ENCODE peak calls at places on chromosomes 5 and 9, in four cellular contexts. N, P, D and B are unnamed samples.

GRCh38 chr5:176381423-176381822 is 7.0 kb downstream of the NOP16 start:
- DNase-seq in N (no peak), P (no peak), D (no peak), B (no peak)

GRCh38 chr5:55308254-55308836 is 556 bp downstream of the MTREX start:
- DNase-seq in N (no peak), P (peak), D (peak), B (peak)

GRCh38 chr9:14530301-14530700 is 162.9 kb downstream of the ZDHHC21 start:
- DNase-seq in N (no peak), P (no peak), D (no peak), B (no peak)

GRCh38 chr5:17255471-17256016 is 38.1 kb downstream of the BASP1 start:
- DNase-seq in N (no peak), P (no peak), D (no peak), B (no peak)

GRCh38 chr5:179292681-179293080 is 52.6 kb downstream of the ADAMTS2 start:
- DNase-seq in N (no peak), P (no peak), D (no peak), B (no peak)

GRCh38 chr5:16791036-16791705 is 144.9 kb downstream of the MYO10 start:
- DNase-seq in N (no peak), P (peak), D (peak), B (peak)

GRCh38 chr5:132220476-132220875 is 7.2 kb downstream of the P4HA2 start:
- DNase-seq in N (no peak), P (no peak), D (no peak), B (no peak)

GRCh38 chr5:115262066-115262404 is 642 bp downstream of the PGGT1B start:
- DNase-seq in N (no peak), P (peak), D (peak), B (peak)

GRCh38 chr5:56409331-56410190 is 176.4 kb upstream of the ANKRD55 start:
- DNase-seq in N (no peak), P (no peak), D (no peak), B (peak)

GRCh38 chr5:83095973-83096539 is 18.7 kb downstream of the XRCC4 start:
- DNase-seq in N (no peak), P (peak), D (peak), B (peak)

GRCh38 chr5:138635268-138635667 is 60.1 kb upstream of the HSPA9 start:
- DNase-seq in N (no peak), P (no peak), D (no peak), B (no peak)

GRCh38 chr5:138963763-138964371 is 88.7 kb upstream of the LRRTM2 start:
- DNase-seq in N (no peak), P (peak), D (no peak), B (no peak)

GRCh38 chr9:109963079-109963478 is 183.1 kb downstream of the PALM2AKAP2 start:
- DNase-seq in N (no peak), P (no peak), D (no peak), B (no peak)

GRCh38 chr9:88954073-88954472 is 37.2 kb upstream of the S1PR3 start:
- DNase-seq in N (no peak), P (no peak), D (no peak), B (no peak)

GRCh38 chr5:150209020-150209635 is 19.3 kb downstream of the SLC6A7 start:
- DNase-seq in N (no peak), P (no peak), D (no peak), B (peak)

GRCh38 chr9:13952906-13953305 is 361.0 kb downstream of the NFIB start:
- DNase-seq in N (no peak), P (no peak), D (no peak), B (no peak)

GRCh38 chr5:143874312-143874711 is 62.4 kb downstream of the HMHB1 start:
- DNase-seq in N (no peak), P (no peak), D (no peak), B (no peak)

GRCh38 chr5:15501057-15501791 is 1.2 kb downstream of the FBXL7 start:
- DNase-seq in N (peak), P (no peak), D (no peak), B (peak)

GRCh38 chr5:14296533-14297331 is 153.6 kb downstream of the TRIO start:
- DNase-seq in N (no peak), P (no peak), D (no peak), B (no peak)

GRCh38 chr9:135047026-135047350 is 40.5 kb upstream of the OLFM1 start:
- DNase-seq in N (no peak), P (no peak), D (no peak), B (no peak)

GRCh38 chr9:5446451-5447236 is 3.7 kb upstream of the CD274 start:
- DNase-seq in N (no peak), P (no peak), D (no peak), B (no peak)

GRCh38 chr9:131500939-131501541 is 1.7 kb upstream of the POMT1 start:
- DNase-seq in N (no peak), P (no peak), D (no peak), B (no peak)

GRCh38 chr9:129640871-129641750 is 840 bp downstream of the ASB6 start:
- DNase-seq in N (no peak), P (no peak), D (no peak), B (no peak)

GRCh38 chr9:117681827-117682226 is 22.4 kb upstream of the TLR4 start:
- DNase-seq in N (no peak), P (no peak), D (no peak), B (no peak)

GRCh38 chr5:52356311-52356918 is 431.3 kb upstream of the ITGA1 start:
- DNase-seq in N (no peak), P (no peak), D (no peak), B (peak)

GRCh38 chr5:38789777-38790176 is 56.0 kb upstream of the OSMR start:
- DNase-seq in N (no peak), P (no peak), D (no peak), B (no peak)

GRCh38 chr5:170863646-170864045 is 1.8 kb downstream of the RANBP17 start:
- DNase-seq in N (no peak), P (no peak), D (no peak), B (no peak)

GRCh38 chr5:52809884-52810283 is 22.2 kb downstream of the ITGA1 start:
- DNase-seq in N (no peak), P (no peak), D (no peak), B (no peak)

GRCh38 chr9:90974007-90974406 is 172.4 kb downstream of the SYK start:
- DNase-seq in N (no peak), P (no peak), D (no peak), B (no peak)

GRCh38 chr9:91978739-91979414 is 28.8 kb upstream of the ROR2 start:
- DNase-seq in N (peak), P (no peak), D (peak), B (peak)

GRCh38 chr9:17578911-17579793 is at the start of gene SH3GL2:
- DNase-seq in N (peak), P (no peak), D (no peak), B (peak)

GRCh38 chr5:109454726-109455505 is 45.1 kb upstream of the PJA2 start:
- DNase-seq in N (no peak), P (no peak), D (no peak), B (no peak)

DNA sequence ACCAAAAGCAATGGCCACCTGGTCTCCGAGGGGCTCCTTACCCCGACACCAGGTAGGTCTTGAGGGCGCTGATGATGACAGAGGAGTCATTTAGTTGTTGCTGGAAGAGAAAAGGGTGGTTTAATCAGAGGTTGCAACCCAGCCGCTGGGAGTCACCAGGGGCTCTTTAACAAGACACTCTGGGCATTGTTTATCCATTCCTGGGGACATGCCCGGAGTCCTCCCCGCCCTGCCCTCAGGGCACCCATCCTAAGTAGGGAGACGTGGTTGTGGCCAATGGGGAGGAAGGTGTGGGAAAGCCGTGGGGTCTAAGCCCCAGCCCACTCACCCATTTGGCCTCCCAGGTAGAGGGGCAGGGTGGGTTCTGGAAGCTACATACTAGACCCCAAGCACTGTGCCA is 3.1 kb downstream of the PTGES2 start:
- DNase-seq in N (no peak), P (no peak), D (no peak), B (no peak)
- TF ChIP-seq NR3C1 in N (no peak), P (no peak), D (no peak), B (no peak)

GRCh38 chr9:18700714-18701113 is 226.8 kb downstream of the ADAMTSL1 start:
- DNase-seq in N (no peak), P (no peak), D (no peak), B (no peak)

GRCh38 chr9:18694959-18695668 is 221.2 kb downstream of the ADAMTSL1 start:
- DNase-seq in N (no peak), P (no peak), D (no peak), B (no peak)

GRCh38 chr9:18703086-18703750 is 229.3 kb downstream of the ADAMTSL1 start:
- DNase-seq in N (no peak), P (no peak), D (no peak), B (no peak)

GRCh38 chr9:18699749-18700148 is 225.8 kb downstream of the ADAMTSL1 start:
- DNase-seq in N (no peak), P (no peak), D (no peak), B (no peak)
- TF ChIP-seq NR3C1 in N (no peak), P (no peak), D (no peak), B (no peak)

GRCh38 chr9:114386886-114387677 is 700 bp downstream of the AKNA start:
- DNase-seq in N (no peak), P (no peak), D (no peak), B (no peak)

GRCh38 chr9:114390952-114391351 is 3.2 kb upstream of the AKNA start:
- DNase-seq in N (no peak), P (no peak), D (no peak), B (no peak)

GRCh38 chr9:114387678-114388431 is at the start of gene AKNA:
- DNase-seq in N (peak), P (no peak), D (no peak), B (no peak)

GRCh38 chr9:114388764-114389375 is 1.1 kb upstream of the AKNA start:
- DNase-seq in N (no peak), P (no peak), D (no peak), B (no peak)

GRCh38 chr9:114389612-114390368 is 2.0 kb upstream of the AKNA start:
- DNase-seq in N (no peak), P (no peak), D (no peak), B (no peak)
- TF ChIP-seq NR3C1 in N (no peak), P (no peak), D (no peak), B (no peak)

DNA sequence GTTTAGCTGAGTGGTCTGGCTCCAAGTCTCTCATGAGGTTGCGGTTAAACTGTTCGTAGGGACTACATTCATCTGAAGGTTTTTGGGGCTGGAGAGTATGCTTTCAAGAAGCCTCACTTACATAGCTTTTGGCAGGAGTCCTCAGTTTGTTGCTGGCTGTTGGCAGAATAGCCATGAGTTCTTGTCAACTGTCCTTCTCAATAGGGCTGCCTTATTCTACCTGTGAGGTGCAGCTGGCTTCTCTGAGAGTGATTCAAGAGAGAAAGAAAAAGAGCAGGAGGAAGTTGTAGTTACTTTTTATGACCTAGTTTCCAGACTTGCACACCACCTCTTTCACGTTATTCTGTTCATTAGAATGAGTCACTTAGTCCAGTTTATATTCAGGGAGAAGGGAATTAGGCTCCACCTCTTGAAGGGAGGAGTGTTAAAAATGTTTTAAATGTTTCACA is 33.2 kb downstream of the YTHDC2 start:
- DNase-seq in N (no peak), P (no peak), D (no peak), B (no peak)
- TF ChIP-seq NR3C1 in N (no peak), P (no peak), D (no peak), B (no peak)

DNA sequence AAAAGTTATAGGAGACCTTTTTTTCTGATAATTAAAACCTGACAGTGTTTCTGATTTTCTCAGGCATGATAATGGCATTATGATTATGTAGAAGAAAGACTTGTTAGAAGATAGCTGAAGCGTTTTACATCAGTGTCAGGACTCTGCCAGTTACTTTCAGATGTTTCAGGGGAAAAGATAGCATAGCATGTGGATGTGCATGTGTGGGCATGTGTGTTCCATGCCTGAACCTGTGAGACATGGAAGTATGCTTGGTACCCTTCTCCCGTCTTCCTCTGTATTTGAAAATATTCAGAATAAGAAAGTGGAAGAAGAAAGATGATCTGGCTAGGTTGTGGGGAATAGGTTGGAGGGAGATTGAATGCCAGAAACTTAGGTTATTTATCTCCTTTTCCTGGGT is 113.1 kb upstream of the PCAT7 start:
- DNase-seq in N (no peak), P (no peak), D (no peak), B (no peak)
- TF ChIP-seq NR3C1 in N (no peak), P (no peak), D (no peak), B (no peak)